ENCODE peak calls at places on chromosomes 5 and 9, in five cellular contexts. V, O, X, Z and P are unnamed samples.

GRCh38 chr5:131825404-131826013 is 28.7 kb upstream of the FNIP1 start:
- DNase-seq in V (no peak), O (peak; percentile 1), X (no peak), Z (no peak), P (no peak)

GRCh38 chr9:12708562-12709298 is 15.5 kb downstream of the TYRP1 start:
- DNase-seq in V (peak; percentile 77), O (peak; percentile 65), X (no peak), Z (no peak), P (no peak)

GRCh38 chr9:100379862-100380261 is 27.1 kb upstream of the TEX10 start:
- DNase-seq in V (peak; percentile 42), O (peak; percentile 76), X (no peak), Z (no peak), P (no peak)

GRCh38 chr5:170614071-170614490 is 110.3 kb downstream of the KCNIP1 start:
- DNase-seq in V (no peak), O (no peak), X (no peak), Z (no peak), P (no peak)

GRCh38 chr5:31854181-31854624 is 215.3 kb downstream of the PDZD2 start:
- DNase-seq in V (peak; percentile 53), O (peak; percentile 59), X (no peak), Z (no peak), P (peak; percentile 47)

GRCh38 chr9:76564300-76564699 is 105.3 kb downstream of the GCNT1 start:
- DNase-seq in V (no peak), O (no peak), X (no peak), Z (no peak), P (no peak)

GRCh38 chr5:111697215-111697614 is 59.8 kb downstream of the NREP start:
- DNase-seq in V (peak; percentile 72), O (peak; percentile 57), X (peak; percentile 34), Z (no peak), P (no peak)

GRCh38 chr5:108251350-108251749 is 130.5 kb downstream of the FBXL17 start:
- DNase-seq in V (peak; percentile 64), O (peak; percentile 32), X (no peak), Z (no peak), P (no peak)

GRCh38 chr9:133163559-133164208 is at the start of gene GBGT1:
- DNase-seq in V (no peak), O (peak; percentile 65), X (no peak), Z (peak; percentile 34), P (peak; percentile 63)

GRCh38 chr5:34743878-34744277 is 87.8 kb downstream of the RAI14 start:
- DNase-seq in V (peak; percentile 11), O (peak; percentile 82), X (no peak), Z (no peak), P (no peak)

GRCh38 chr5:107778651-107779050 is 107.9 kb upstream of the EFNA5 start:
- DNase-seq in V (no peak), O (no peak), X (no peak), Z (no peak), P (no peak)

GRCh38 chr9:35114113-35114847 is 1.4 kb downstream of the ATOSB start:
- DNase-seq in V (peak; percentile 93), O (peak; percentile 97), X (no peak), Z (no peak), P (peak; percentile 69)

GRCh38 chr5:173872887-173873286 is 15.3 kb upstream of the CPEB4 start:
- DNase-seq in V (no peak), O (no peak), X (no peak), Z (no peak), P (no peak)

GRCh38 chr9:86282077-86282978 is at the start of gene ISCA1:
- DNase-seq in V (peak; percentile 95), O (peak; percentile 95), X (peak; percentile 96), Z (peak; percentile 99), P (peak; percentile 97)

GRCh38 chr9:111438576-111439235 is 45.5 kb downstream of the ECPAS start:
- DNase-seq in V (peak; percentile 9), O (peak; percentile 56), X (no peak), Z (no peak), P (no peak)

GRCh38 chr5:134101686-134102439 is 12.6 kb upstream of the TCF7 start:
- DNase-seq in V (peak; percentile 67), O (peak; percentile 42), X (no peak), Z (peak; percentile 62), P (no peak)

GRCh38 chr5:86756839-86757238 is 139.1 kb downstream of the COX7C start:
- DNase-seq in V (peak; percentile 2), O (no peak), X (no peak), Z (no peak), P (no peak)
- TF ChIP-seq CTCF in V (peak; percentile 7), O (no peak), X (no peak), Z (no peak), P (no peak)

GRCh38 chr9:82805027-82805426 is 257.9 kb downstream of the RASEF start:
- DNase-seq in V (no peak), O (no peak), X (no peak), Z (no peak), P (no peak)
- TF ChIP-seq CTCF in V (no peak), O (no peak), X (no peak), Z (peak; percentile 20), P (no peak)

GRCh38 chr5:176425138-176425537 is 8.8 kb upstream of the CLTB start:
- DNase-seq in V (no peak), O (no peak), X (no peak), Z (no peak), P (no peak)

GRCh38 chr5:176427971-176428370 is 11.6 kb upstream of the CLTB start:
- DNase-seq in V (peak; percentile 28), O (no peak), X (no peak), Z (no peak), P (no peak)

GRCh38 chr5:176432707-176433106 is 15.5 kb upstream of the FAF2 start:
- DNase-seq in V (no peak), O (no peak), X (no peak), Z (no peak), P (no peak)

GRCh38 chr5:176425791-176426190 is 9.5 kb upstream of the CLTB start:
- DNase-seq in V (no peak), O (no peak), X (no peak), Z (no peak), P (no peak)

GRCh38 chr5:176429972-176430371 is 13.6 kb upstream of the CLTB start:
- DNase-seq in V (no peak), O (no peak), X (no peak), Z (no peak), P (no peak)
- TF ChIP-seq CTCF in V (no peak), O (no peak), X (no peak), Z (no peak), P (no peak)

GRCh38 chr5:14143509-14143842 is 334 bp downstream of the TRIO start:
- DNase-seq in V (no peak), O (no peak), X (no peak), Z (no peak), P (no peak)

GRCh38 chr5:14143843-14144585 is 872 bp downstream of the TRIO start:
- DNase-seq in V (peak; percentile 49), O (peak; percentile 56), X (no peak), Z (peak; percentile 22), P (peak; percentile 51)

GRCh38 chr5:14145356-14146334 is 2.5 kb downstream of the TRIO start:
- DNase-seq in V (no peak), O (no peak), X (no peak), Z (no peak), P (no peak)

GRCh38 chr5:14142856-14143508 is at the start of gene TRIO:
- DNase-seq in V (peak; percentile 91), O (peak; percentile 95), X (peak; percentile 92), Z (peak; percentile 94), P (peak; percentile 96)

GRCh38 chr5:14144586-14145355 is 1.6 kb downstream of the TRIO start:
- DNase-seq in V (peak; percentile 83), O (peak; percentile 75), X (peak; percentile 32), Z (peak; percentile 46), P (peak; percentile 72)
- TF ChIP-seq CTCF in V (no peak), O (no peak), X (no peak), Z (no peak), P (no peak)

DNA sequence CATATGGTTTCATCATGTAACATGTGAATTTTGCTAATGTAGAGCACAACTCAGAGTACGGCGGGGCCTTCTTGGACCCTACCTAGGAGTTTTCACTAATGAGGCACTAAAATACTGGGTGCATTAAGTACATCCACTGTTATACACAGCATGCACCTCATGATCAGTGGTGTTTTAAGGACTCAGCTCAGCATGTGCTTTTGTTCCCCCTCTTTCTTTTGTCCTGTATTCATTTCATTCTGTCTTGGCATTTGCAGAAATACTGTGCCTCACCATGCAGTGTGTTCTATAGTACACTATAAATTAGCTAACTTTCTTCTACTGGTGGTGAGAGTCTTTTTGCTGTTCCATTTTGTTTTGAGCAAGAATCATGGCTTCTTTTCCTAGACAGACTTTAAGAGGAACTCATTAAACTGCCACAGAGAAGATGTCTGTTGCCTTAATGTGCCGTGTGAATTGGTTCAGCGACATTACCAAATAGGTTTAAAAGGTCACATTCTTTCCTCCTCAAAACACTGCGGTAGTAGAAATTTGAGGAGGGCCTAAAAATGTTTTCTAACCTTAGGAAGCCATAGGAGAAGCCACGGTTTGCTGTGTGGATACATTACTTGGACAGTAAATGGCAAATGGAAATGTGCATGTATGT is 276.6 kb downstream of the MAST4 start:
- DNase-seq in V (no peak), O (no peak), X (no peak), Z (no peak), P (no peak)
- TF ChIP-seq CTCF in V (no peak), O (no peak), X (no peak), Z (no peak), P (no peak)

DNA sequence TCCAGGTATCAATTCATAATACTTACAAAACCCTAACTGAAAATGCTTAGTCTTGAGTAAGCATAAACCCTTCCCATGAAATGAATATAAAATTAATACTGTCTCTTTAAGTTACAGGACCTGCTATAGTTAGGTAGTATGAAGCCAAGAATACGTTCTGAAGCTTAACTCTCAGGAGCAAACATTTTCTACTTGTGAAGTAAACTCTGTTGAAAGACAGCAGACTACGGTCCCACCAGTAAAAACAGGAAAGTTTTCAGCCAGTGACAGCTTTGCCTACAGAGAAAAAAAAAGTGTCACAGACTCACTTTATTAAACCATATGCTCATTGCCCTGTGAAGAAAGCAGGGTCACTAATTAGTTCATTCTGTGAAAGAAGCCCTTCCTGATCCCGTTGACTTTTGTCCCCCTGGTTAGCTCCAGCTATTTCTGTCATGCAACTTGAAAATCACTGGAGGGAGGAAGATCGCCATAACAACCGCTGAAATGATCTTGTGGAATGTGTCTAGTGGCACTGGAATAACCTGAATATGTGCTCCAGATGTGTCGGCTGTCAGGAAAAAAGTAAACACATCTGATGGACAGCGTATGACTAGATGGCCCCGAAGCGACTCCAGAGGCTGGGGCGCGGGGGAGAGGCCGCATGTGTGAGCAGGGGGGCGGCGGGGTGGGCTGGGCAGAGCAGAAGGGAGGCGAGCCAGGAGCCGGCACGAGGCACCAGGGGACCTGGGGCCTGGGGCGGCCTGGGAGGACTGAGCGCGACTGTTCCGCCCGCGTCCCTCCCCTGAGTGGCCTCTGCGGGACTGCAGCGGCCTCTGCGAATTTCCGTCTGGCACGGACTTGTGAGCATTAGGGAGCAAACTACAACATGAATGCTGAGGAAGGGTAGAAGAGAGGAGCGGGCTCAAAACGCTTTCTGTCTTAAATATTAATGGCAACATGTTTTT is 41.9 kb downstream of the BNC2 start:
- DNase-seq in V (no peak), O (peak; percentile 41), X (peak; percentile 38), Z (peak; percentile 10), P (peak; percentile 23)
- TF ChIP-seq CTCF in V (no peak), O (no peak), X (no peak), Z (no peak), P (no peak)

DNA sequence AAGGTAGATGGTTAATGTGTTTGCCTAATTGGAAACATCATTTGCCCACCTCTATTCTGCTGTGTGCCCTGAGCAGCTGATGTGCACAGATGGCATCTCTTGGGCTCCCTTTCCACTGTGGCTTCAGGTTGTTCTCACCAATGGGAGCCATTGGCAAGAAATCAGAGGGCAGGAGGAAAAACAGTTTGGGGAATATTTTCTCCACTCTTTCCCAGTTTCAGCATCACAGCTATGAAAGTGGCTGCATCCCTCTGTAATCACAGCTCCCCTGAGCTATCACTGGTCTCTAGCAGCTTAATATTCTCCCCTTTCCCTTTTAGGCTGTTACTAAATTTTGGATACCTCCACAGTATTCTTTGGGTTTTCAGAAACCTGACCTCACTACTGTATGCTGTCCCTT is 911.7 kb upstream of the SEMA6A start:
- DNase-seq in V (no peak), O (no peak), X (no peak), Z (no peak), P (no peak)
- TF ChIP-seq CTCF in V (no peak), O (no peak), X (no peak), Z (no peak), P (no peak)